ENCODE peak calls at places on chromosome 22, in eight cellular contexts. A, S, Q, J, C, K, E and G are unnamed samples.

GRCh38 chr22:36149464-36149863 is 11.1 kb downstream of the APOL3 start:
- DNase-seq in J (no peak), S (no peak), K (peak; percentile 62), A (no peak), E (no peak), C (peak; percentile 55), Q (no peak), G (no peak)

GRCh38 chr22:45413368-45414211 is at the start of the genes RIBC2 and SMC1B:
- DNase-seq in K (peak; percentile 96), A (peak; percentile 75), Q (peak; percentile 81), C (peak; percentile 91), E (peak; percentile 57), S (peak; percentile 85), J (peak; percentile 83), G (peak; percentile 93)

GRCh38 chr22:49363526-49364230 is 464.0 kb downstream of the BRD1 start:
- DNase-seq in A (no peak), J (no peak), E (no peak), Q (no peak), C (peak; percentile 25), K (no peak), S (no peak), G (no peak)

GRCh38 chr22:32986773-32987050 is 71.5 kb downstream of the SYN3 start:
- DNase-seq in K (no peak), Q (no peak), A (no peak), E (no peak), J (no peak), C (no peak), S (no peak), G (no peak)

GRCh38 chr22:41682033-41682807 is 6.4 kb downstream of the SNU13 start:
- DNase-seq in E (peak; percentile 88), A (peak; percentile 73), C (peak; percentile 94), Q (peak; percentile 77), S (peak; percentile 90), K (peak; percentile 88), J (peak; percentile 80), G (peak; percentile 91)

GRCh38 chr22:44292007-44292370 is 20.8 kb downstream of the SHISAL1 start:
- DNase-seq in A (no peak), Q (no peak), S (no peak), J (no peak), C (no peak), E (no peak), K (no peak), G (peak; percentile 89)

GRCh38 chr22:47086596-47087248 is 324.3 kb downstream of the TBC1D22A start:
- DNase-seq in S (no peak), A (no peak), J (no peak), Q (no peak), K (no peak), C (no peak), E (no peak), G (no peak)

GRCh38 chr22:42180349-42180842 is 49.8 kb upstream of the CYP2D6 start:
- DNase-seq in S (no peak), J (no peak), Q (no peak), K (peak; percentile 66), A (peak; percentile 52), E (peak; percentile 34), C (peak; percentile 93), G (peak; percentile 30)

GRCh38 chr22:41240377-41241132 is at the start of gene CHADL:
- DNase-seq in E (no peak), C (peak; percentile 82), S (no peak), A (no peak), Q (no peak), J (no peak), K (no peak), G (peak; percentile 66)

GRCh38 chr22:42754658-42755057 is 34.0 kb upstream of the A4GALT start:
- DNase-seq in J (no peak), C (no peak), A (no peak), E (peak; percentile 92), Q (peak; percentile 30), S (no peak), K (peak; percentile 88), G (no peak)

DNA sequence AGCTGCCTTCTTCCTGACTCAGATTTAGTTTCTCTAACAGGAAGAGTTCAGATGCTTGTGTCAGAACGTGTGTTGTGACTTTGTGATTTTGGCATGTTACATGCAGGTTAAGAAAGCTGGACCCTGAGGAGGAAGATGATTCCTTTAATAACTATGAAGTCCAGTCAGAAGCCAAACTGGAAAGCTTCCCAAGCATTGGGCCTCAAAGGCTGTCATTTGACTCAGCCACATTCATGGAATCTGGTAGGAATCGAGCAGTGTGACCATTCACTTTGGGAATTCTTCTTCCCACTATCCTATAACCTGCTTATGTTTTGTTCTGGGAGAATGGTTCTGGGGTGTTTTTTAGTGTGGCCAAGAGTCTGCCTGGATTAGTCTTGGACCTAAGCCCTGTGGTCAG is 48.0 kb downstream of the CABIN1 start:
- DNase-seq in E (peak; percentile 99), S (no peak), J (no peak), C (no peak), A (no peak), K (peak; percentile 98), Q (no peak), G (no peak)
- H3K36me3 ChIP-seq in E (peaks cover 45% of the 10 kb centered on the region), S (no peaks in the 10 kb centered on the region), J (peaks cover 33% of the 10 kb centered on the region), C (peaks cover 99% of the 10 kb centered on the region), A (peaks cover 95% of the 10 kb centered on the region), K (peaks cover 5% of the 10 kb centered on the region), Q (peaks cover 57% of the 10 kb centered on the region), G (peaks cover 88% of the 10 kb centered on the region)

GRCh38 chr22:39350803-39351688 is 1.3 kb downstream of the SYNGR1 start:
- DNase-seq in J (no peak), Q (no peak), E (no peak), C (no peak), S (no peak), A (no peak), K (no peak), G (no peak)

GRCh38 chr22:39348909-39349505 is 784 bp upstream of the SYNGR1 start:
- DNase-seq in Q (no peak), J (no peak), S (no peak), C (no peak), K (no peak), E (no peak), A (no peak), G (no peak)

GRCh38 chr22:39349967-39350802 is at the start of gene SYNGR1:
- DNase-seq in S (no peak), K (peak; percentile 51), Q (peak; percentile 62), C (no peak), E (no peak), A (no peak), J (peak; percentile 40), G (peak; percentile 78)

GRCh38 chr22:39351689-39352214 is 2.0 kb downstream of the SYNGR1 start:
- DNase-seq in A (no peak), K (peak; percentile 22), J (no peak), S (no peak), Q (peak; percentile 43), E (peak; percentile 44), C (no peak), G (peak; percentile 73)

DNA sequence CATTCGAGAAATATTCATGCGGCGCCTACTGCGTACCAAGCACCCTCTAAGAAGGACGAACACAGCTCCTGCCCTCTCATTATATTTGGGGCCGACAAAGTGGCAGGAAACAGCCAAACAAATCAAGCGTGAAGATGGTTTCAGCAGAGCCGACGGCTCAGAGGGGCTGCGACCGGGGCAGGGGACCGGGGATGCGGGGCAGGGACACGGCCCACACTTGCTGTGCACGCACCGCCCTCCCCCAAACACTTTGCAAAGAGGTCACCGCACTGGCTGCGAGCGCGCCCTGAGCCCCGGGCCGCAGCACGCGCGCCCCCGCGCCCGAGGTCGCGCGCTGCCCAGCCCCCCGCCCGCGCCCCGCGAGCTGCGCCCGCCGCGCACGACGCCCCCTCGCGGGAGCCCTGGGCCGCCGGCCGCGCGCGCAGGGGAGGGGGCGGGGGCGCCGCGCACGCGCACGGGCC is 255 bp upstream of the SYNGR1 start:
- DNase-seq in A (no peak), E (no peak), Q (peak; percentile 71), C (no peak), J (no peak), K (peak; percentile 41), S (no peak), G (peak; percentile 79)
- H3K4me1 ChIP-seq in A (peaks cover 5% of the 10 kb centered on the region), E (peaks cover 15% of the 10 kb centered on the region), Q (peaks cover 7% of the 10 kb centered on the region), C (peaks cover 19% of the 10 kb centered on the region), J (peaks cover 11% of the 10 kb centered on the region), K (no peaks in the 10 kb centered on the region), S (no peaks in the 10 kb centered on the region), G (peaks cover 6% of the 10 kb centered on the region)

DNA sequence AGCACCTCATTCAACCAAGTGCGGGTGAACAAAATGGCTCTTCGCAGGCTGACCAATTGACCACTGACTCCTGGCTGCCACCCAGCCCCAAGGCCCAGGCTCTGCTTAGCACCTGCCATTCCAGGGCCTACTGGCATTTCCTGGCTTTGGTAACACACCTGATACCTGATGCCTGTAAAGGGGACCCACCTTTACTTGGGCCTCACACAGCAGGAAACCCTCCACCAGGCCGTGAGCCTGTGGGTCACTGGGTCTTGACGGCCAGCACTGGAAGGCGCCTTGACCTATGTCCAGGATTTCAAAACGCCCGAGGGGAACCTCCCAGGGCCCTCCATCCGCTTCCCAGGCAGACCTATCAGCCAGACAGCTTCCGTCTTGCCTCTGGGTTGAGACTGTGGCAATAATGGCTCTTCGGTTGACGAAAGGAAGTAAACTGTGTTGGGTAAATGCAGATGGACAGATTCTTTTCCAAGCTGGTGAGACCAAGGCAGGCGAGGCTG is 16.8 kb upstream of the TMEM184B start:
- DNase-seq in C (no peak), J (no peak), E (no peak), A (no peak), Q (no peak), K (no peak), S (no peak), G (no peak)
- H3K36me3 ChIP-seq in C (peaks cover 40% of the 10 kb centered on the region), J (peaks cover 13% of the 10 kb centered on the region), E (peaks cover 56% of the 10 kb centered on the region), A (peaks cover 15% of the 10 kb centered on the region), Q (peaks cover 26% of the 10 kb centered on the region), K (peaks cover 20% of the 10 kb centered on the region), S (no peaks in the 10 kb centered on the region), G (peaks cover 47% of the 10 kb centered on the region)

GRCh38 chr22:19732403-19733113 is 9.2 kb downstream of the GP1BB start:
- DNase-seq in C (no peak), E (no peak), J (no peak), K (no peak), A (no peak), Q (no peak), S (no peak), G (no peak)

GRCh38 chr22:19734163-19734562 is 10.8 kb downstream of the GP1BB start:
- DNase-seq in J (no peak), Q (no peak), E (no peak), A (no peak), S (no peak), K (no peak), C (no peak), G (no peak)

GRCh38 chr22:19733755-19734154 is 10.4 kb downstream of the GP1BB start:
- DNase-seq in C (no peak), A (no peak), J (no peak), E (no peak), K (no peak), S (no peak), Q (no peak), G (no peak)

GRCh38 chr22:19735665-19736510 is 12.5 kb downstream of the GP1BB start:
- DNase-seq in J (no peak), K (no peak), S (no peak), E (no peak), C (no peak), A (no peak), Q (no peak), G (no peak)

GRCh38 chr22:19734837-19735382 is 11.6 kb downstream of the GP1BB start:
- DNase-seq in C (no peak), E (no peak), S (no peak), A (no peak), J (no peak), Q (no peak), K (no peak), G (no peak)
- H3K4me1 ChIP-seq in C (peaks cover 4% of the 10 kb centered on the region), E (peaks cover 2% of the 10 kb centered on the region), S (peaks cover 7% of the 10 kb centered on the region), A (peaks cover 6% of the 10 kb centered on the region), J (peaks cover 4% of the 10 kb centered on the region), Q (peaks cover 18% of the 10 kb centered on the region), K (no peaks in the 10 kb centered on the region), G (peaks cover 4% of the 10 kb centered on the region)